ENCODE peak calls at places on chromosomes 4 and X, in six cellular contexts. One of them, this sample, is unnamed.

GRCh38 chrX:30892591-30892990 is 3.5 kb upstream of the TAB3 start:
- DNase-seq in IMR-90: no peak
- DNase-seq in mesenchymal stem cell: no peak
- DNase-seq in H9: no peak
- DNase-seq in neuronal stem cell: no peak
- DNase-seq in H1: no peak
- DNase-seq in this sample: peak

GRCh38 chr4:2250003-2250763 is 8.3 kb upstream of the HAUS3 start:
- DNase-seq in IMR-90: no peak
- DNase-seq in mesenchymal stem cell: no peak
- DNase-seq in H9: no peak
- DNase-seq in neuronal stem cell: no peak
- DNase-seq in H1: no peak
- DNase-seq in this sample: no peak

GRCh38 chr4:147019061-147019460 is 73.4 kb upstream of the TTC29 start:
- DNase-seq in IMR-90: peak
- DNase-seq in mesenchymal stem cell: peak
- DNase-seq in H9: peak
- DNase-seq in neuronal stem cell: peak
- DNase-seq in H1: no peak
- DNase-seq in this sample: peak

GRCh38 chrX:125202486-125203378 is 116.9 kb upstream of the TEX13C start:
- DNase-seq in IMR-90: no peak
- DNase-seq in mesenchymal stem cell: no peak
- DNase-seq in H9: peak
- DNase-seq in neuronal stem cell: no peak
- DNase-seq in H1: no peak
- DNase-seq in this sample: no peak

GRCh38 chr4:107913283-107913899 is 18.0 kb upstream of the CYP2U1 start:
- DNase-seq in IMR-90: peak
- DNase-seq in mesenchymal stem cell: peak
- DNase-seq in H9: no peak
- DNase-seq in neuronal stem cell: peak
- DNase-seq in H1: no peak
- DNase-seq in this sample: peak

GRCh38 chr4:5932021-5932553 is 39.2 kb upstream of the CRMP1 start:
- DNase-seq in IMR-90: no peak
- DNase-seq in mesenchymal stem cell: no peak
- DNase-seq in H9: no peak
- DNase-seq in neuronal stem cell: no peak
- DNase-seq in H1: no peak
- DNase-seq in this sample: no peak

GRCh38 chr4:177380730-177381287 is 61.4 kb downstream of the AGA start:
- DNase-seq in IMR-90: no peak
- DNase-seq in mesenchymal stem cell: peak
- DNase-seq in H9: peak
- DNase-seq in neuronal stem cell: no peak
- DNase-seq in H1: peak
- DNase-seq in this sample: peak

GRCh38 chr4:41426523-41426922 is 111.4 kb upstream of the LIMCH1 start:
- DNase-seq in IMR-90: no peak
- DNase-seq in mesenchymal stem cell: peak
- DNase-seq in H9: no peak
- DNase-seq in neuronal stem cell: no peak
- DNase-seq in H1: no peak
- DNase-seq in this sample: no peak

GRCh38 chr4:27714073-27714472 is 853.4 kb downstream of the STIM2 start:
- DNase-seq in IMR-90: peak
- DNase-seq in mesenchymal stem cell: peak
- DNase-seq in H9: no peak
- DNase-seq in neuronal stem cell: no peak
- DNase-seq in H1: no peak
- DNase-seq in this sample: no peak

GRCh38 chrX:9642270-9642995 is 123.2 kb downstream of the GPR143 start:
- DNase-seq in IMR-90: no peak
- DNase-seq in mesenchymal stem cell: no peak
- DNase-seq in H9: no peak
- DNase-seq in neuronal stem cell: no peak
- DNase-seq in H1: no peak
- DNase-seq in this sample: no peak

GRCh38 chr4:17064959-17065358 is 166.5 kb upstream of the LDB2 start:
- DNase-seq in IMR-90: no peak
- DNase-seq in mesenchymal stem cell: no peak
- DNase-seq in H9: no peak
- DNase-seq in neuronal stem cell: no peak
- DNase-seq in H1: no peak
- DNase-seq in this sample: no peak

GRCh38 chr4:153232768-153233167 is 28.5 kb downstream of the TRIM2 start:
- DNase-seq in IMR-90: no peak
- DNase-seq in mesenchymal stem cell: peak
- DNase-seq in H9: peak
- DNase-seq in neuronal stem cell: no peak
- DNase-seq in H1: peak
- DNase-seq in this sample: no peak

GRCh38 chr4:17807446-17807845 is 3.1 kb downstream of the DCAF16 start:
- DNase-seq in IMR-90: peak
- DNase-seq in mesenchymal stem cell: no peak
- DNase-seq in H9: no peak
- DNase-seq in neuronal stem cell: no peak
- DNase-seq in H1: no peak
- DNase-seq in this sample: peak

GRCh38 chr4:168831919-168832745 is 177.9 kb downstream of the CBR4 start:
- DNase-seq in IMR-90: peak
- DNase-seq in mesenchymal stem cell: peak
- DNase-seq in H9: peak
- DNase-seq in neuronal stem cell: peak
- DNase-seq in H1: peak
- DNase-seq in this sample: peak

GRCh38 chr4:15482346-15482745 is 12.7 kb downstream of the CC2D2A start:
- DNase-seq in IMR-90: no peak
- DNase-seq in mesenchymal stem cell: no peak
- DNase-seq in H9: no peak
- DNase-seq in neuronal stem cell: no peak
- DNase-seq in H1: no peak
- DNase-seq in this sample: no peak

GRCh38 chr4:71857713-71858451 is 74.0 kb upstream of the GC start:
- DNase-seq in IMR-90: no peak
- DNase-seq in mesenchymal stem cell: no peak
- DNase-seq in H9: peak
- DNase-seq in neuronal stem cell: peak
- DNase-seq in H1: peak
- DNase-seq in this sample: no peak

GRCh38 chrX:43718546-43718945 is 62.4 kb downstream of the MAOA start:
- DNase-seq in IMR-90: no peak
- DNase-seq in mesenchymal stem cell: no peak
- DNase-seq in H9: no peak
- DNase-seq in neuronal stem cell: no peak
- DNase-seq in H1: no peak
- DNase-seq in this sample: peak

GRCh38 chr4:52983563-52984303 is 121.6 kb downstream of the RASL11B start:
- DNase-seq in IMR-90: peak
- DNase-seq in mesenchymal stem cell: peak
- DNase-seq in H9: no peak
- DNase-seq in neuronal stem cell: peak
- DNase-seq in H1: no peak
- DNase-seq in this sample: peak

GRCh38 chr4:24476209-24476781 is 108.1 kb downstream of the DHX15 start:
- DNase-seq in IMR-90: peak
- DNase-seq in mesenchymal stem cell: peak
- DNase-seq in H9: no peak
- DNase-seq in neuronal stem cell: no peak
- DNase-seq in H1: no peak
- DNase-seq in this sample: no peak

GRCh38 chr4:7415927-7416686 is 18.6 kb downstream of the PSAPL1 start:
- DNase-seq in IMR-90: no peak
- DNase-seq in mesenchymal stem cell: no peak
- DNase-seq in H9: peak
- DNase-seq in neuronal stem cell: no peak
- DNase-seq in H1: no peak
- DNase-seq in this sample: no peak

DNA sequence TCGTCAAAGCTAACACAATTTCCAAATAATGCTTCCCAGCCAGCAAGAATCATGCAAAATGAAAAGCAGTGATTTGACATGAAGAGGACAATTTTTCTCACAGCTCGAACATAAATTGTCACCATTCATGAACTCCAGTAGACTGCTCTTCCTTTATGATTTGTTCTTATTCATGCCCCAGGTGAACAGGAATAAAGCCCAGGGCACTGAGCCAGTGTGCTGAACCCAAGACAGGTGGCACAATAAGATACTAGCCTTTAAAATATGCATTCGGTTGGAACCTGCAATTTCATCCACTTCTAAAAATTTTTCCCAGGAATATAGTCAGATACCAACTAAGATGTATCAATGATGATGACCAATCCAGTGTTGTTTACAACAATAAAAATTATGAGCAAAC is 139.7 kb downstream of the PRSS12 start:
- DNase-seq in IMR-90: no peak
- DNase-seq in mesenchymal stem cell: no peak
- DNase-seq in H9: no peak
- DNase-seq in neuronal stem cell: no peak
- DNase-seq in H1: no peak
- DNase-seq in this sample: no peak
- H3K4me2 ChIP-seq in IMR-90: no peak
- H3K4me2 ChIP-seq in mesenchymal stem cell: no peak
- H3K4me2 ChIP-seq in H9: no peak
- H3K4me2 ChIP-seq in neuronal stem cell: no peak
- H3K4me2 ChIP-seq in H1: no peak
- H3K4me2 ChIP-seq in this sample: no peak

GRCh38 chrX:499870-500364 is 113.2 kb upstream of the PPP2R3B start:
- DNase-seq in IMR-90: no peak
- DNase-seq in mesenchymal stem cell: no peak
- DNase-seq in H9: peak
- DNase-seq in neuronal stem cell: peak
- DNase-seq in H1: peak
- DNase-seq in this sample: no peak

GRCh38 chrX:506341-506740 is 119.6 kb upstream of the PPP2R3B start:
- DNase-seq in IMR-90: no peak
- DNase-seq in mesenchymal stem cell: no peak
- DNase-seq in H9: no peak
- DNase-seq in neuronal stem cell: no peak
- DNase-seq in H1: no peak
- DNase-seq in this sample: no peak

GRCh38 chrX:497201-497710 is 110.5 kb upstream of the PPP2R3B start:
- DNase-seq in IMR-90: no peak
- DNase-seq in mesenchymal stem cell: no peak
- DNase-seq in H9: no peak
- DNase-seq in neuronal stem cell: no peak
- DNase-seq in H1: no peak
- DNase-seq in this sample: no peak

GRCh38 chrX:500481-501010 is 113.8 kb upstream of the PPP2R3B start:
- DNase-seq in IMR-90: no peak
- DNase-seq in mesenchymal stem cell: no peak
- DNase-seq in H9: no peak
- DNase-seq in neuronal stem cell: no peak
- DNase-seq in H1: no peak
- DNase-seq in this sample: no peak
- H3K23ac ChIP-seq in IMR-90: no peak
- H3K23ac ChIP-seq in mesenchymal stem cell: no peak
- H3K23ac ChIP-seq in H9: no peak
- H3K23ac ChIP-seq in neuronal stem cell: peak
- H3K23ac ChIP-seq in H1: no peak
- H3K23ac ChIP-seq in this sample: no peak

GRCh38 chr4:134388351-134388750 is 186.8 kb upstream of the PABPC4L start:
- DNase-seq in IMR-90: no peak
- DNase-seq in mesenchymal stem cell: no peak
- DNase-seq in H9: peak
- DNase-seq in neuronal stem cell: no peak
- DNase-seq in H1: no peak
- DNase-seq in this sample: no peak

GRCh38 chr4:134390327-134390726 is 188.7 kb upstream of the PABPC4L start:
- DNase-seq in IMR-90: no peak
- DNase-seq in mesenchymal stem cell: no peak
- DNase-seq in H9: no peak
- DNase-seq in neuronal stem cell: no peak
- DNase-seq in H1: no peak
- DNase-seq in this sample: no peak

GRCh38 chr4:134393592-134393991 is 192.0 kb upstream of the PABPC4L start:
- DNase-seq in IMR-90: no peak
- DNase-seq in mesenchymal stem cell: no peak
- DNase-seq in H9: no peak
- DNase-seq in neuronal stem cell: no peak
- DNase-seq in H1: no peak
- DNase-seq in this sample: no peak
- H2AFZ ChIP-seq in IMR-90: no peak
- H2AFZ ChIP-seq in mesenchymal stem cell: no peak
- H2AFZ ChIP-seq in H9: no peak
- H2AFZ ChIP-seq in neuronal stem cell: peak
- H2AFZ ChIP-seq in H1: peak
- H2AFZ ChIP-seq in this sample: no peak

GRCh38 chr4:88382621-88383020 is 4.0 kb downstream of the HERC6 start:
- DNase-seq in IMR-90: no peak
- DNase-seq in mesenchymal stem cell: no peak
- DNase-seq in H9: no peak
- DNase-seq in neuronal stem cell: no peak
- DNase-seq in H1: no peak
- DNase-seq in this sample: no peak
- H3K4me2 ChIP-seq in IMR-90: no peak
- H3K4me2 ChIP-seq in mesenchymal stem cell: no peak
- H3K4me2 ChIP-seq in H9: no peak
- H3K4me2 ChIP-seq in neuronal stem cell: no peak
- H3K4me2 ChIP-seq in H1: no peak
- H3K4me2 ChIP-seq in this sample: no peak

DNA sequence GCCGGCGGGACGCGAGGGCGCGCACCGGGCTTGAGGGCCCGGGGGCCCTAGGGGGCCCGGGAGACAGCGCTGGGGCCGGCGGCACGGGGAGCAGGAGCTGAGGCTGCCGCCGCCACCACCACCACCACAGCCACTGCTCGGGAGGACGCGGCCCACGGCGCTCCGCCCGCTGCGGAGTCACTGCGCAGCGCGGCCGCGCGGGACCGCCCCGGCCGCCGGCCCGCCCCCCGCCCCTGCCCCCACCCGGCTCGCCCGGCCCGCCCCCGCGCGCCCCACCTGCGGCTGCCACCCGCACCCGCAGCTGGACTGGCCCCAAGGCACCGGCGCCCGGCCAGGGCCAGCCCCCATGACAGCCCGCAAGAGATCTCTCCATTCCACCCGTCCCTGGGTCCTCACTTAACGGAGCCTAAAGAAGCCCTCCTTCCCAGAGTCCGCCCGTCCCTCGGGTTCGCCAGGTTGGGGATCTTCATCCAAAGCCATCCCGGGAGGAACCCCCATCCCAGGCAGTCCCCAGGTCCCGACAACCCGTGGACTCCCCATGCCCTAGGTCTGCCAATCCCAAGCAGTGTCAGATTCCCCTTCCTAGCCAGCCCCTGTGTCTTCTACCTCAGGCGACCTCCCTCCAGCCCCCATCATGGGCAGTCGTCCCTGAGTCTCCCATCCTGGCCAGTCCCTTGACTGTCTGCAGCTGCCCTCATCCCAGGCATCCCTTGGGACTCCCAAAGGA is 40.0 kb upstream of the IQSEC2 start:
- DNase-seq in IMR-90: no peak
- DNase-seq in mesenchymal stem cell: no peak
- DNase-seq in H9: no peak
- DNase-seq in neuronal stem cell: no peak
- DNase-seq in H1: no peak
- DNase-seq in this sample: no peak
- H3K23ac ChIP-seq in IMR-90: no peak
- H3K23ac ChIP-seq in mesenchymal stem cell: no peak
- H3K23ac ChIP-seq in H9: no peak
- H3K23ac ChIP-seq in neuronal stem cell: no peak
- H3K23ac ChIP-seq in H1: no peak
- H3K23ac ChIP-seq in this sample: no peak

GRCh38 chr4:10013722-10014121 is 7.6 kb downstream of the SLC2A9 start:
- DNase-seq in IMR-90: no peak
- DNase-seq in mesenchymal stem cell: no peak
- DNase-seq in H9: peak
- DNase-seq in neuronal stem cell: no peak
- DNase-seq in H1: peak
- DNase-seq in this sample: peak
- H2AFZ ChIP-seq in IMR-90: no peak
- H2AFZ ChIP-seq in mesenchymal stem cell: no peak
- H2AFZ ChIP-seq in H9: no peak
- H2AFZ ChIP-seq in neuronal stem cell: no peak
- H2AFZ ChIP-seq in H1: no peak
- H2AFZ ChIP-seq in this sample: no peak